ENCODE peak calls at places on chromosomes 11 and 22, in five cellular contexts. One of them, this sample, is unnamed. For H3K4me1, the result is how much of the 10 kb centered on the place peaks cover.

GRCh38 chr22:26618487-26618886 is 660 bp upstream of the CRYBB1 start:
- DNase-seq in H1: no peak
- DNase-seq in K562: no peak
- DNase-seq in tibial nerve: no peak
- DNase-seq in ovary: no peak
- DNase-seq in this sample: no peak

GRCh38 chr11:116930586-116930985 is 93.2 kb upstream of the APOA1 start:
- DNase-seq in H1: no peak
- DNase-seq in K562: peak
- DNase-seq in tibial nerve: no peak
- DNase-seq in ovary: no peak
- DNase-seq in this sample: no peak

GRCh38 chr22:35355744-35356420 is 25.0 kb upstream of the HMOX1 start:
- DNase-seq in H1: no peak
- DNase-seq in K562: no peak
- DNase-seq in tibial nerve: no peak
- DNase-seq in ovary: no peak
- DNase-seq in this sample: no peak

GRCh38 chr11:77381749-77382693 is 80.5 kb upstream of the GDPD4 start:
- DNase-seq in H1: no peak
- DNase-seq in K562: no peak
- DNase-seq in tibial nerve: no peak
- DNase-seq in ovary: no peak
- DNase-seq in this sample: no peak

GRCh38 chr11:59857444-59858434 is 8.5 kb downstream of the TCN1 start:
- DNase-seq in H1: no peak
- DNase-seq in K562: peak
- DNase-seq in tibial nerve: no peak
- DNase-seq in ovary: no peak
- DNase-seq in this sample: no peak

GRCh38 chr11:134532176-134532920 is 120.3 kb upstream of the B3GAT1 start:
- DNase-seq in H1: no peak
- DNase-seq in K562: no peak
- DNase-seq in tibial nerve: no peak
- DNase-seq in ovary: no peak
- DNase-seq in this sample: peak

GRCh38 chr11:2742201-2742600 is 42.4 kb upstream of the KCNQ1OT1 start:
- DNase-seq in H1: no peak
- DNase-seq in K562: no peak
- DNase-seq in tibial nerve: no peak
- DNase-seq in ovary: no peak
- DNase-seq in this sample: no peak

GRCh38 chr22:40452730-40453487 is 82.5 kb downstream of the SGSM3 start:
- DNase-seq in H1: no peak
- DNase-seq in K562: no peak
- DNase-seq in tibial nerve: no peak
- DNase-seq in ovary: no peak
- DNase-seq in this sample: no peak

GRCh38 chr11:30698425-30698824 is 112.3 kb upstream of the MPPED2 start:
- DNase-seq in H1: no peak
- DNase-seq in K562: no peak
- DNase-seq in tibial nerve: no peak
- DNase-seq in ovary: no peak
- DNase-seq in this sample: no peak

GRCh38 chr11:27433742-27434141 is 38.8 kb downstream of the LGR4 start:
- DNase-seq in H1: no peak
- DNase-seq in K562: no peak
- DNase-seq in tibial nerve: no peak
- DNase-seq in ovary: no peak
- DNase-seq in this sample: no peak
- H3K4me1 ChIP-seq in H1: under half
- H3K4me1 ChIP-seq in K562: under half
- H3K4me1 ChIP-seq in tibial nerve: under half
- H3K4me1 ChIP-seq in ovary: under half
- H3K4me1 ChIP-seq in this sample: half or more

GRCh38 chr11:119381186-119381988 is at the start of gene USP2:
- DNase-seq in H1: no peak
- DNase-seq in K562: peak
- DNase-seq in tibial nerve: peak
- DNase-seq in ovary: peak
- DNase-seq in this sample: peak
- TF ChIP-seq CTCF in H1: peak
- TF ChIP-seq CTCF in K562: peak
- TF ChIP-seq CTCF in tibial nerve: peak
- TF ChIP-seq CTCF in ovary: peak
- TF ChIP-seq CTCF in this sample: peak

GRCh38 chr11:69299572-69299971 is 5.6 kb downstream of the MYEOV start:
- DNase-seq in H1: no peak
- DNase-seq in K562: no peak
- DNase-seq in tibial nerve: no peak
- DNase-seq in ovary: no peak
- DNase-seq in this sample: no peak

GRCh38 chr11:69298778-69299461 is 5.0 kb downstream of the MYEOV start:
- DNase-seq in H1: no peak
- DNase-seq in K562: no peak
- DNase-seq in tibial nerve: no peak
- DNase-seq in ovary: no peak
- DNase-seq in this sample: no peak

GRCh38 chr11:69296890-69297224 is 2.9 kb downstream of the MYEOV start:
- DNase-seq in H1: no peak
- DNase-seq in K562: no peak
- DNase-seq in tibial nerve: no peak
- DNase-seq in ovary: no peak
- DNase-seq in this sample: peak

GRCh38 chr11:69297225-69297925 is 3.4 kb downstream of the MYEOV start:
- DNase-seq in H1: peak
- DNase-seq in K562: peak
- DNase-seq in tibial nerve: peak
- DNase-seq in ovary: peak
- DNase-seq in this sample: peak

DNA sequence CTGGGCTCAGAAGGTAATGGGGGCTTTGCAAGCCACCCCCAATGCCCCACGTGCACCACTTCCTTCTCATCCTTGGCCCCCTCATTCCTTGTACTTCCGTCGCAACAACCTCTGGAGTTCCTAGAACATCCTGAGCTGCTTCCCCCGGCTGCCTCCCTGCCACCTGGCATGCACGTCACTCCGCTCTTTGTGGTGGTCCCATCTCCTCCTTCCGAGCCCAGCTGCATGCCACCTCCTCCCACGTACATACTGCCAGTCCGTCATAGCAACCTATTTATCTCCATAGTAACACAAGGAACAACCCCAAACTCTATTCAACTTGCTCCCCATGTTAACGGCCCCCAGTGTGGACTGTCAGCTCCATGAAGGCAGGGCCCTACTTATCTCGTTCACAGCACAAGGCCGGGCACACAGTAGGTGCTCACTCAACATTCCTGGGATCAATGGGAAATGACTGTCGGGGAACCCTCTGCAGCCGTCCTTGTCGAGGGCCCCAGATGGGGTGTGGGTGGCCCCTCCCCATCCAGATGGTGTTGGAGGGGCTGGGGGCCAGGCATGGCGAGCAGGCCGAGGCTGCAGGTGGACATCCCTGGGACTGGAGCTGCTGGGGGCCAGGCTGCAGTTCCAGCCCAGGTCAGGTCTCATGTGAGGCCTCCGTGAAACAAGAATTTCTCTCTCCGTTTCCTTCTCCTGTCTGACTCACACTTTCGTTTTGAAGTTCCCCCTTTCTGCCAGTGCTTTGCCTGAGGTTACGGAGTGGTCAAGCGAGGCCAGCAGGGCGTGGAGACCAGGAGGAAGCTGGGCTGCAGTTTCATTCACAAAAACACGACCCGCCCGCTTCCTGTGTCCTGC is 4.2 kb downstream of the MYEOV start:
- DNase-seq in H1: no peak
- DNase-seq in K562: peak
- DNase-seq in tibial nerve: peak
- DNase-seq in ovary: no peak
- DNase-seq in this sample: peak
- TF ChIP-seq EP300 in H1: no peak
- TF ChIP-seq EP300 in K562: peak
- TF ChIP-seq EP300 in tibial nerve: peak
- TF ChIP-seq EP300 in ovary: no peak
- TF ChIP-seq EP300 in this sample: no peak

DNA sequence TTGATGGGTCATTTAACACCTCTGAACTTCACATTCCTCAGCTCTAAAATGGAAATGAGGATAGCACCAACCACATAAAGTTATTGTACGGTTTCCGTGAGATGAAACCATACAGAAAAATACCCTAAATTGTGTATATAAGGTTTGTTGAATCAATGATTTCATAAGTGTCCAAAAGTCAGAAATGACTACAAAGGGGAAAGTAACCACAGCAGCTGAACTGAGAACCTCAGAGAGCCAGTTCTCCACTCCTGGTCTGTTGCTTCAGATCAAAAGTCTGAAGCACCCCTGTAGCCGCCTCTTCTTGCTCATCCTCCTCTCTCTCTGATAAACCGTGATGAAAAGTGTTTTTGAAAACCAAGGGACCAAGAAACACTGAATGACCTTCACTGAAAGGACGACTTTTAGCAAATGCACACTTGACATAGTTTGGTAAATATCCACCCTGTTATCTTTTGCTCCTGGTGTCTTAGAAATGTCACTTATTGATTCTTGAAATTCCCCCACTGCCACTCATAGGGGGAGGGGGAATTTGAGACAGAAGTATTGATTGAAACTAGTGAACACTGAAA is 194.5 kb downstream of the NAV2 start:
- DNase-seq in H1: no peak
- DNase-seq in K562: no peak
- DNase-seq in tibial nerve: no peak
- DNase-seq in ovary: no peak
- DNase-seq in this sample: no peak
- H3K4me1 ChIP-seq in H1: under half
- H3K4me1 ChIP-seq in K562: under half
- H3K4me1 ChIP-seq in tibial nerve: under half
- H3K4me1 ChIP-seq in ovary: under half
- H3K4me1 ChIP-seq in this sample: under half

This sample was measured in stomach.